ENCODE peak calls at places on chromosomes 6 and 20, in six cellular contexts. B is SK-N-MC, V is BE2C, H is breast epithelium, K is SJSA1, A is body of pancreas. L is an unnamed sample.

GRCh38 chr6:38796006-38796405 is 80.9 kb downstream of the DNAH8 start:
- DNase-seq in B (no peak), H (no peak), A (no peak), V (no peak), K (no peak), L (no peak)

GRCh38 chr6:166595061-166595780 is 8.7 kb upstream of the RAMACL start:
- DNase-seq in A (no peak), B (no peak), V (no peak), K (peak; percentile 82), H (no peak), L (no peak)

GRCh38 chr20:14915356-14915755 is 577.9 kb upstream of the FLRT3 start:
- DNase-seq in A (no peak), V (peak; percentile 74), H (no peak), K (no peak), B (no peak), L (no peak)

GRCh38 chr20:53872561-53873248 is 197.7 kb downstream of the BCAS1 start:
- DNase-seq in K (peak; percentile 59), B (no peak), H (no peak), V (no peak), A (no peak), L (no peak)

GRCh38 chr6:36370638-36371037 is 16.8 kb downstream of the ETV7 start:
- DNase-seq in A (no peak), K (no peak), B (no peak), H (no peak), V (no peak), L (no peak)

GRCh38 chr20:51382111-51382985 is 160.2 kb downstream of the NFATC2 start:
- DNase-seq in A (no peak), K (no peak), H (peak; percentile 37), V (no peak), B (no peak), L (no peak)

GRCh38 chr6:47256361-47256760 is 53.3 kb downstream of the TNFRSF21 start:
- DNase-seq in K (no peak), A (no peak), B (no peak), H (no peak), V (no peak), L (no peak)

GRCh38 chr20:35270021-35270902 is 7.7 kb downstream of the MMP24OS start:
- DNase-seq in H (no peak), K (no peak), V (no peak), B (no peak), A (no peak), L (no peak)

GRCh38 chr6:5151955-5152401 is 66.8 kb downstream of the PPP1R3G start:
- DNase-seq in V (no peak), H (no peak), K (peak; percentile 12), B (no peak), A (no peak), L (no peak)

GRCh38 chr6:170129691-170130171 is 161.1 kb downstream of the DLL1 start:
- DNase-seq in V (peak; percentile 95), K (no peak), B (no peak), A (peak; percentile 77), H (peak; percentile 52), L (no peak)

GRCh38 chr6:138590796-138591709 is 91.8 kb upstream of the NHSL1 start:
- DNase-seq in A (peak; percentile 78), V (peak; percentile 67), K (peak; percentile 73), B (no peak), H (no peak), L (peak; percentile 76)

GRCh38 chr6:97000138-97000537 is 75.6 kb downstream of the KLHL32 start:
- DNase-seq in B (no peak), H (no peak), A (no peak), V (no peak), K (no peak), L (no peak)

GRCh38 chr20:50872562-50873288 is 58.5 kb downstream of the ADNP start:
- DNase-seq in K (no peak), H (no peak), V (no peak), B (no peak), A (no peak), L (no peak)

GRCh38 chr6:25414168-25414567 is 135.0 kb downstream of the CARMIL1 start:
- DNase-seq in K (no peak), V (no peak), H (no peak), B (no peak), A (no peak), L (no peak)

GRCh38 chr6:47134476-47135189 is 92.5 kb upstream of the ADGRF1 start:
- DNase-seq in H (no peak), K (peak; percentile 78), B (peak; percentile 45), V (no peak), A (no peak), L (no peak)

GRCh38 chr6:7542065-7542877 is 800 bp downstream of the DSP start:
- DNase-seq in A (peak; percentile 53), H (no peak), K (peak; percentile 24), B (no peak), V (no peak), L (no peak)

GRCh38 chr6:67629268-67629667 is 1005.8 kb upstream of the ADGRB3 start:
- DNase-seq in V (no peak), K (no peak), A (no peak), H (no peak), B (no peak), L (no peak)

GRCh38 chr6:80174931-80175572 is 68.6 kb downstream of the BCKDHB start:
- DNase-seq in V (no peak), A (no peak), B (no peak), H (no peak), K (peak; percentile 18), L (no peak)

GRCh38 chr20:48924711-48925109 is 3.2 kb downstream of the ARFGEF2 start:
- DNase-seq in K (no peak), V (no peak), B (no peak), A (no peak), H (no peak), L (no peak)

GRCh38 chr20:2006452-2007381 is 12.9 kb upstream of the PDYN start:
- DNase-seq in V (peak; percentile 11), H (no peak), B (peak; percentile 8), K (peak; percentile 22), A (no peak), L (peak; percentile 55)

GRCh38 chr20:41398408-41398807 is 31.8 kb upstream of the EMILIN3 start:
- DNase-seq in H (no peak), B (no peak), V (no peak), A (no peak), K (no peak), L (no peak)

GRCh38 chr6:27866370-27867050 is 45.7 kb downstream of the OR2B2 start:
- DNase-seq in V (peak; percentile 44), A (no peak), K (peak; percentile 89), B (peak; percentile 83), H (no peak), L (no peak)

GRCh38 chr20:24951536-24952047 is 2.5 kb downstream of the CST7 start:
- DNase-seq in K (no peak), A (no peak), V (no peak), H (no peak), B (no peak), L (no peak)

GRCh38 chr6:4511626-4512010 is 264.6 kb upstream of the CDYL start:
- DNase-seq in V (no peak), A (no peak), B (no peak), H (no peak), K (no peak), L (no peak)

GRCh38 chr20:62666736-62667529 is 24.6 kb downstream of the SLCO4A1 start:
- DNase-seq in K (no peak), A (peak; percentile 72), V (no peak), H (no peak), B (no peak), L (no peak)

GRCh38 chr6:81895511-81896185 is 143.2 kb upstream of the TENT5A start:
- DNase-seq in B (no peak), A (no peak), H (no peak), K (peak; percentile 84), V (no peak), L (no peak)
- H3K4me3 ChIP-seq in B (peak overlapping the region; percentile 4), A (no peak overlapping the region), H (no peak overlapping the region), K (peak overlapping the region; percentile 1), V (no peak overlapping the region), L (no peak overlapping the region)

DNA sequence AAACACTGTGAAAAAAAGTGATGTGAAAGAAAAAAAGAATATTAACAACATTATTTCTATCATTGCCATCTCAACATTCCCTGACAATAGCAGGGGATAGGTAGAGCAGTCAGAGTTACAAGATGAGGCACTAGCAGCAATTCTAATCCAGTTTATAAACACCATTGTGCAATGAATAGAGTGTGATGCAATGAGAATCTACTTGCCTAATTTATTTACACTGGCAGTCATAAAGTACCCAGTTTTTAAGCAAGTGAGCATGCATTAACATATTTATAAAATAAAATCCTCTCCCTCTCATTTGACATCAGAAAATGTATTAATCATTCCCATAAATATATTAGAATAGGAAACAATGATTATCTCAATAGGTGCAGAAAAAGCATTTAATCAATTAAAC is 2.5 kb upstream of the MANEA start:
- DNase-seq in A (no peak), V (no peak), K (no peak), H (no peak), B (peak; percentile 28), L (no peak)
- H3K4me3 ChIP-seq in A (no peak overlapping the region), V (no peak overlapping the region), K (no peak overlapping the region), H (no peak overlapping the region), B (peak overlapping the region; percentile 97), L (no peak overlapping the region)

GRCh38 chr6:158507174-158507573 is 52.7 kb upstream of the TMEM181 start:
- DNase-seq in B (no peak), H (no peak), V (no peak), K (no peak), A (no peak), L (no peak)
- H3K4me3 ChIP-seq in B (no peak overlapping the region), H (no peak overlapping the region), V (no peak overlapping the region), K (no peak overlapping the region), A (no peak overlapping the region), L (no peak overlapping the region)

DNA sequence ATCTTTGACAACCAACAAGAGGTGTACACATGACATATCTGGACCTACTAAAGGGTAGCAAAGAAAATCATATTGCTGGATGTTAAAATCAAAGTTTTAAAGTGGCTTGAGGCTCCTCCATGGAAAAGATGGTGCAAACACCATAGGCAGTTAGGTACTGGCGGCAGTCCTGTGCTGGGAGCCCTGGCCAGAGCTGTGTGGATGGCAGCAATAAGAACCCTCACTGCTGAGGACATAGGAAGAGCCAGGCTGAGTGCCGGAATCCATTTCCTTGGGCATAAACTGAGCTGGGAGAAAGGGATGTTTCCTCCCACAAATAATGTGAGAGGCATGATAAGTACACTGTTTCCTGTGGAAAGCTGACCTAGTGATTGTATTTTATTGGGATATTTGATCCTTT is 89.9 kb downstream of the ARID1B start:
- DNase-seq in K (peak; percentile 19), V (no peak), H (no peak), A (no peak), B (no peak), L (no peak)
- H3K4me3 ChIP-seq in K (no peak overlapping the region), V (no peak overlapping the region), H (no peak overlapping the region), A (no peak overlapping the region), B (no peak overlapping the region), L (no peak overlapping the region)

DNA sequence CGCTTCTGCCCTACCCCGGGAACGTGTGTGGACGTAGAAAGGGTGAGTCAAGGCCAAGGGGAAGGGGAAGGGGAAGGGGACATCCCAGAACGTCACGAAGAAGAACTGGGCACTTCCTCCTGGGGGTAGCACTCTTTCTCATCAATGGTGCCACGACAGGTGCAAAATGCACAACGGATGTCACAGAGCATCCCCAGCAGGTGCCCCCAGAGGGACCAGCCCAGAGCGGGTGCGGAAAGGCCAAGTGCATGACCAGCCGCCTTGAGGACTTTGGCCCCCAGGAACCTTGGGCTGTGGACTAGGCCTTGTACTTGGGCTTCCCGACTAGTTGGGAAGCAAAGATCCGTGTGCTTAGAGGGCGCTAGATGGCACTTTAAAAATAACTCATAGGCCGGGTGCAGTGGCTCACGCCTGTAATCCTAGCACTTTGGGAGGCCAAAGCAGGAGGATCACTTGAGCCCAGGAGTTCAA is 12.1 kb upstream of the SRC start:
- DNase-seq in A (no peak), B (no peak), H (no peak), V (no peak), K (no peak), L (no peak)
- H3K4me3 ChIP-seq in A (no peak overlapping the region), B (no peak overlapping the region), H (no peak overlapping the region), V (no peak overlapping the region), K (no peak overlapping the region), L (no peak overlapping the region)